ENCODE peak calls at places on chromosomes 5 and 9, in eight cellular contexts. One of them, this sample, is unnamed.

GRCh38 chr5:122263352-122264030 is 48.5 kb upstream of the SNCAIP start:
- DNase-seq in NCI-H1694: no peak
- DNase-seq in stimulated activated CD8-positive, alpha-beta memory T cell treated with anti-CD3 and anti-CD28 coated beads, Interleukin-4, amount 100 ng/mL, for 48 hours: no peak
- DNase-seq in LoVo: no peak
- DNase-seq in germinal center: no peak
- DNase-seq in brain microvascular endothelial cell: peak
- DNase-seq in HTR-8/SVneo: no peak
- DNase-seq in astrocyte of the hippocampus: peak
- DNase-seq in this sample: no peak

GRCh38 chr5:14364576-14365472 is 216.8 kb upstream of the OTULINL start:
- DNase-seq in brain microvascular endothelial cell: no peak
- DNase-seq in LoVo: peak
- DNase-seq in astrocyte of the hippocampus: no peak
- DNase-seq in NCI-H1694: no peak
- DNase-seq in germinal center: peak
- DNase-seq in HTR-8/SVneo: peak
- DNase-seq in stimulated activated CD8-positive, alpha-beta memory T cell treated with anti-CD3 and anti-CD28 coated beads, Interleukin-4, amount 100 ng/mL, for 48 hours: peak
- DNase-seq in this sample: peak

GRCh38 chr5:55509097-55509496 is 25.7 kb downstream of the PLPP1 start:
- DNase-seq in astrocyte of the hippocampus: no peak
- DNase-seq in brain microvascular endothelial cell: no peak
- DNase-seq in germinal center: no peak
- DNase-seq in NCI-H1694: no peak
- DNase-seq in HTR-8/SVneo: no peak
- DNase-seq in LoVo: no peak
- DNase-seq in stimulated activated CD8-positive, alpha-beta memory T cell treated with anti-CD3 and anti-CD28 coated beads, Interleukin-4, amount 100 ng/mL, for 48 hours: no peak
- DNase-seq in this sample: no peak

GRCh38 chr9:113484258-113484730 is 20.8 kb downstream of the RGS3 start:
- DNase-seq in brain microvascular endothelial cell: peak
- DNase-seq in stimulated activated CD8-positive, alpha-beta memory T cell treated with anti-CD3 and anti-CD28 coated beads, Interleukin-4, amount 100 ng/mL, for 48 hours: no peak
- DNase-seq in germinal center: no peak
- DNase-seq in astrocyte of the hippocampus: peak
- DNase-seq in LoVo: no peak
- DNase-seq in HTR-8/SVneo: no peak
- DNase-seq in NCI-H1694: no peak
- DNase-seq in this sample: no peak

GRCh38 chr9:72856985-72857631 is 95.7 kb downstream of the ALDH1A1 start:
- DNase-seq in stimulated activated CD8-positive, alpha-beta memory T cell treated with anti-CD3 and anti-CD28 coated beads, Interleukin-4, amount 100 ng/mL, for 48 hours: no peak
- DNase-seq in NCI-H1694: peak
- DNase-seq in LoVo: peak
- DNase-seq in astrocyte of the hippocampus: peak
- DNase-seq in brain microvascular endothelial cell: peak
- DNase-seq in germinal center: no peak
- DNase-seq in HTR-8/SVneo: peak
- DNase-seq in this sample: peak

GRCh38 chr5:14156611-14157493 is 13.7 kb downstream of the TRIO start:
- DNase-seq in HTR-8/SVneo: peak
- DNase-seq in brain microvascular endothelial cell: peak
- DNase-seq in astrocyte of the hippocampus: peak
- DNase-seq in LoVo: peak
- DNase-seq in stimulated activated CD8-positive, alpha-beta memory T cell treated with anti-CD3 and anti-CD28 coated beads, Interleukin-4, amount 100 ng/mL, for 48 hours: no peak
- DNase-seq in germinal center: no peak
- DNase-seq in NCI-H1694: no peak
- DNase-seq in this sample: peak

GRCh38 chr9:95313010-95313498 is 4.5 kb downstream of the FANCC start:
- DNase-seq in NCI-H1694: peak
- DNase-seq in stimulated activated CD8-positive, alpha-beta memory T cell treated with anti-CD3 and anti-CD28 coated beads, Interleukin-4, amount 100 ng/mL, for 48 hours: peak
- DNase-seq in germinal center: peak
- DNase-seq in HTR-8/SVneo: no peak
- DNase-seq in LoVo: peak
- DNase-seq in astrocyte of the hippocampus: peak
- DNase-seq in brain microvascular endothelial cell: peak
- DNase-seq in this sample: peak

GRCh38 chr9:71509054-71509453 is 259.3 kb downstream of the CEMIP2 start:
- DNase-seq in germinal center: no peak
- DNase-seq in LoVo: no peak
- DNase-seq in HTR-8/SVneo: no peak
- DNase-seq in brain microvascular endothelial cell: no peak
- DNase-seq in astrocyte of the hippocampus: no peak
- DNase-seq in stimulated activated CD8-positive, alpha-beta memory T cell treated with anti-CD3 and anti-CD28 coated beads, Interleukin-4, amount 100 ng/mL, for 48 hours: no peak
- DNase-seq in NCI-H1694: no peak
- DNase-seq in this sample: no peak

GRCh38 chr5:119340597-119341218 is 15.1 kb upstream of the TNFAIP8 start:
- DNase-seq in LoVo: no peak
- DNase-seq in stimulated activated CD8-positive, alpha-beta memory T cell treated with anti-CD3 and anti-CD28 coated beads, Interleukin-4, amount 100 ng/mL, for 48 hours: peak
- DNase-seq in germinal center: peak
- DNase-seq in astrocyte of the hippocampus: no peak
- DNase-seq in HTR-8/SVneo: no peak
- DNase-seq in NCI-H1694: no peak
- DNase-seq in brain microvascular endothelial cell: no peak
- DNase-seq in this sample: no peak

GRCh38 chr5:133870661-133871060 is 97.8 kb downstream of the C5orf15 start:
- DNase-seq in germinal center: no peak
- DNase-seq in LoVo: no peak
- DNase-seq in astrocyte of the hippocampus: peak
- DNase-seq in HTR-8/SVneo: no peak
- DNase-seq in stimulated activated CD8-positive, alpha-beta memory T cell treated with anti-CD3 and anti-CD28 coated beads, Interleukin-4, amount 100 ng/mL, for 48 hours: no peak
- DNase-seq in brain microvascular endothelial cell: peak
- DNase-seq in NCI-H1694: no peak
- DNase-seq in this sample: no peak

GRCh38 chr9:22035591-22036011 is 26.5 kb upstream of the CDKN2B start:
- DNase-seq in germinal center: no peak
- DNase-seq in brain microvascular endothelial cell: no peak
- DNase-seq in stimulated activated CD8-positive, alpha-beta memory T cell treated with anti-CD3 and anti-CD28 coated beads, Interleukin-4, amount 100 ng/mL, for 48 hours: no peak
- DNase-seq in NCI-H1694: no peak
- DNase-seq in astrocyte of the hippocampus: peak
- DNase-seq in LoVo: no peak
- DNase-seq in HTR-8/SVneo: no peak
- DNase-seq in this sample: no peak

GRCh38 chr5:157479166-157479565 is 19.2 kb downstream of the NIPAL4 start:
- DNase-seq in LoVo: no peak
- DNase-seq in NCI-H1694: no peak
- DNase-seq in germinal center: no peak
- DNase-seq in HTR-8/SVneo: no peak
- DNase-seq in brain microvascular endothelial cell: peak
- DNase-seq in stimulated activated CD8-positive, alpha-beta memory T cell treated with anti-CD3 and anti-CD28 coated beads, Interleukin-4, amount 100 ng/mL, for 48 hours: no peak
- DNase-seq in astrocyte of the hippocampus: no peak
- DNase-seq in this sample: no peak

GRCh38 chr5:138051441-138052296 is 18.8 kb upstream of the FAM13B start:
- DNase-seq in astrocyte of the hippocampus: no peak
- DNase-seq in HTR-8/SVneo: no peak
- DNase-seq in stimulated activated CD8-positive, alpha-beta memory T cell treated with anti-CD3 and anti-CD28 coated beads, Interleukin-4, amount 100 ng/mL, for 48 hours: no peak
- DNase-seq in NCI-H1694: no peak
- DNase-seq in LoVo: no peak
- DNase-seq in germinal center: no peak
- DNase-seq in brain microvascular endothelial cell: no peak
- DNase-seq in this sample: no peak

GRCh38 chr5:114658179-114658578 is 296.3 kb downstream of the KCNN2 start:
- DNase-seq in astrocyte of the hippocampus: peak
- DNase-seq in stimulated activated CD8-positive, alpha-beta memory T cell treated with anti-CD3 and anti-CD28 coated beads, Interleukin-4, amount 100 ng/mL, for 48 hours: no peak
- DNase-seq in HTR-8/SVneo: no peak
- DNase-seq in germinal center: no peak
- DNase-seq in brain microvascular endothelial cell: peak
- DNase-seq in LoVo: no peak
- DNase-seq in NCI-H1694: no peak
- DNase-seq in this sample: no peak

GRCh38 chr5:146076455-146076854 is 28.9 kb downstream of the PLAC8L1 start:
- DNase-seq in LoVo: no peak
- DNase-seq in HTR-8/SVneo: no peak
- DNase-seq in germinal center: no peak
- DNase-seq in stimulated activated CD8-positive, alpha-beta memory T cell treated with anti-CD3 and anti-CD28 coated beads, Interleukin-4, amount 100 ng/mL, for 48 hours: no peak
- DNase-seq in brain microvascular endothelial cell: no peak
- DNase-seq in astrocyte of the hippocampus: no peak
- DNase-seq in NCI-H1694: no peak
- DNase-seq in this sample: no peak

GRCh38 chr5:56607551-56607950 is 207.8 kb upstream of the MAP3K1 start:
- DNase-seq in stimulated activated CD8-positive, alpha-beta memory T cell treated with anti-CD3 and anti-CD28 coated beads, Interleukin-4, amount 100 ng/mL, for 48 hours: no peak
- DNase-seq in brain microvascular endothelial cell: no peak
- DNase-seq in astrocyte of the hippocampus: peak
- DNase-seq in germinal center: no peak
- DNase-seq in NCI-H1694: no peak
- DNase-seq in HTR-8/SVneo: no peak
- DNase-seq in LoVo: no peak
- DNase-seq in this sample: no peak

GRCh38 chr5:101045689-101046088 is 142.6 kb upstream of the ST8SIA4 start:
- DNase-seq in HTR-8/SVneo: no peak
- DNase-seq in stimulated activated CD8-positive, alpha-beta memory T cell treated with anti-CD3 and anti-CD28 coated beads, Interleukin-4, amount 100 ng/mL, for 48 hours: no peak
- DNase-seq in brain microvascular endothelial cell: no peak
- DNase-seq in astrocyte of the hippocampus: peak
- DNase-seq in NCI-H1694: no peak
- DNase-seq in germinal center: no peak
- DNase-seq in LoVo: no peak
- DNase-seq in this sample: no peak

GRCh38 chr9:78860806-78861475 is 564.0 kb downstream of the PSAT1 start:
- DNase-seq in germinal center: no peak
- DNase-seq in brain microvascular endothelial cell: peak
- DNase-seq in stimulated activated CD8-positive, alpha-beta memory T cell treated with anti-CD3 and anti-CD28 coated beads, Interleukin-4, amount 100 ng/mL, for 48 hours: no peak
- DNase-seq in HTR-8/SVneo: peak
- DNase-seq in NCI-H1694: no peak
- DNase-seq in LoVo: no peak
- DNase-seq in astrocyte of the hippocampus: no peak
- DNase-seq in this sample: no peak

GRCh38 chr5:121969660-121970295 is 8.0 kb downstream of the SRFBP1 start:
- DNase-seq in LoVo: no peak
- DNase-seq in NCI-H1694: no peak
- DNase-seq in HTR-8/SVneo: no peak
- DNase-seq in astrocyte of the hippocampus: peak
- DNase-seq in stimulated activated CD8-positive, alpha-beta memory T cell treated with anti-CD3 and anti-CD28 coated beads, Interleukin-4, amount 100 ng/mL, for 48 hours: no peak
- DNase-seq in germinal center: no peak
- DNase-seq in brain microvascular endothelial cell: no peak
- DNase-seq in this sample: no peak

This sample was measured in NCI-H460.